ENCODE peak calls at places on chromosomes 16 and 17, in eight cellular contexts. C is GF-D8, V is thoracic aorta, E is GM03348, Q is lung microvascular endothelial cell, P is heart right ventricle, D is ELR, Z is astrocyte of the spinal cord. G is an unnamed sample.

GRCh38 chr17:71522383-71522782 is 598.4 kb upstream of the SOX9 start:
- DNase-seq in V (no peak), P (no peak), Z (peak), C (no peak), D (peak), Q (no peak), E (no peak), G (no peak)

GRCh38 chr16:2713523-2713922 is 6.5 kb downstream of the PRSS27 start:
- DNase-seq in Z (no peak), P (no peak), E (no peak), Q (no peak), D (no peak), V (no peak), C (no peak), G (no peak)

GRCh38 chr17:38746893-38747384 is 1.2 kb downstream of the PCGF2 start:
- DNase-seq in P (no peak), V (no peak), E (no peak), Z (no peak), D (no peak), C (no peak), Q (no peak), G (no peak)

GRCh38 chr17:78723001-78723796 is 58.9 kb downstream of the CYTH1 start:
- DNase-seq in Q (no peak), C (no peak), D (no peak), Z (peak), V (no peak), E (peak), P (peak), G (no peak)

GRCh38 chr17:57484826-57485565 is 228.7 kb downstream of the MSI2 start:
- DNase-seq in D (no peak), C (no peak), E (no peak), V (no peak), P (no peak), Z (no peak), Q (no peak), G (no peak)

GRCh38 chr17:58995247-58995940 is 111.3 kb downstream of the TRIM37 start:
- DNase-seq in D (peak), E (peak), V (no peak), P (no peak), Z (peak), Q (no peak), C (no peak), G (no peak)

GRCh38 chr17:69945698-69946185 is 129.3 kb upstream of the KCNJ16 start:
- DNase-seq in V (no peak), P (peak), E (peak), C (no peak), D (no peak), Q (no peak), Z (peak), G (no peak)

GRCh38 chr16:2779151-2779920 is 2.3 kb upstream of the ELOB start:
- DNase-seq in V (no peak), C (no peak), P (no peak), Q (no peak), D (no peak), E (no peak), Z (no peak), G (no peak)

GRCh38 chr16:22813223-22813945 is 578 bp upstream of the HS3ST2 start:
- DNase-seq in V (peak), Q (peak), E (peak), C (no peak), P (peak), Z (peak), D (peak), G (peak)

GRCh38 chr17:64323774-64324173 is 60.7 kb upstream of the TEX2 start:
- DNase-seq in D (no peak), Q (no peak), E (no peak), Z (no peak), P (no peak), V (no peak), C (no peak), G (no peak)

GRCh38 chr17:78127888-78128615 is 503 bp downstream of the TMC6 start:
- DNase-seq in Z (no peak), E (peak), Q (no peak), C (no peak), V (no peak), D (no peak), P (no peak), G (no peak)

GRCh38 chr17:81964081-81964849 is 3.3 kb upstream of the NOTUM start:
- DNase-seq in E (no peak), P (no peak), Z (no peak), Q (no peak), V (no peak), C (no peak), D (no peak), G (no peak)

G was measured in dermis microvascular lymphatic vessel endothelial cell.